ENCODE peak calls at places on chromosomes 1 and 21, in nine cellular contexts. K, E, Q, Z, Y, W, I, J and G are unnamed samples. For H3K4me1, the result is how much of the 10 kb centered on the place peaks cover.

GRCh38 chr21:44892536-44893277 is 19.2 kb upstream of the PTTG1IP start:
- DNase-seq in W (peak), Y (peak), K (peak), I (peak), J (no peak), E (peak), Q (peak), Z (peak), G (no peak)

GRCh38 chr1:47444578-47445465 is 7.0 kb downstream of the FOXD2 start:
- DNase-seq in W (peak), J (no peak), I (peak), Z (no peak), Y (peak), Q (no peak), E (peak), K (peak), G (no peak)

GRCh38 chr1:179127163-179127895 is 45.5 kb downstream of the TOR3A start:
- DNase-seq in Q (no peak), J (no peak), I (peak), Z (no peak), Y (peak), K (no peak), W (no peak), E (no peak), G (no peak)

GRCh38 chr1:173867141-173867752 is 542 bp downstream of the GAS5 start:
- DNase-seq in Y (no peak), E (peak), I (no peak), Q (no peak), J (peak), W (no peak), K (no peak), Z (no peak), G (no peak)

GRCh38 chr1:243903023-243903422 is 53.0 kb upstream of the AKT3 start:
- DNase-seq in Y (no peak), K (no peak), E (no peak), Z (no peak), J (no peak), Q (no peak), W (no peak), I (no peak), G (no peak)

GRCh38 chr1:39545531-39545930 is 31.1 kb downstream of the PABPC4 start:
- DNase-seq in K (no peak), E (no peak), J (no peak), Q (no peak), W (no peak), Z (no peak), I (no peak), Y (no peak), G (no peak)

GRCh38 chr1:160777486-160778089 is 18.4 kb upstream of the LY9 start:
- DNase-seq in J (no peak), W (peak), Y (peak), Q (no peak), E (no peak), I (peak), Z (peak), K (peak), G (peak)

GRCh38 chr21:36699026-36699545 is at the start of gene SIM2:
- DNase-seq in K (no peak), I (peak), W (no peak), E (no peak), Q (no peak), J (no peak), Z (no peak), Y (peak), G (no peak)

GRCh38 chr21:30209571-30209970 is 6.3 kb downstream of the CLDN8 start:
- DNase-seq in E (no peak), Y (peak), I (no peak), Q (no peak), W (no peak), J (no peak), Z (no peak), K (no peak), G (no peak)

GRCh38 chr1:225892307-225892706 is 3.4 kb upstream of the LEFTY1 start:
- DNase-seq in W (no peak), Y (no peak), Z (no peak), Q (no peak), E (no peak), J (no peak), I (no peak), K (no peak), G (no peak)
- H3K4me1 ChIP-seq in W (half or more), Y (under half), Z (under half), Q (under half), E (under half), J (under half), I (under half), K (under half), G (under half)

DNA sequence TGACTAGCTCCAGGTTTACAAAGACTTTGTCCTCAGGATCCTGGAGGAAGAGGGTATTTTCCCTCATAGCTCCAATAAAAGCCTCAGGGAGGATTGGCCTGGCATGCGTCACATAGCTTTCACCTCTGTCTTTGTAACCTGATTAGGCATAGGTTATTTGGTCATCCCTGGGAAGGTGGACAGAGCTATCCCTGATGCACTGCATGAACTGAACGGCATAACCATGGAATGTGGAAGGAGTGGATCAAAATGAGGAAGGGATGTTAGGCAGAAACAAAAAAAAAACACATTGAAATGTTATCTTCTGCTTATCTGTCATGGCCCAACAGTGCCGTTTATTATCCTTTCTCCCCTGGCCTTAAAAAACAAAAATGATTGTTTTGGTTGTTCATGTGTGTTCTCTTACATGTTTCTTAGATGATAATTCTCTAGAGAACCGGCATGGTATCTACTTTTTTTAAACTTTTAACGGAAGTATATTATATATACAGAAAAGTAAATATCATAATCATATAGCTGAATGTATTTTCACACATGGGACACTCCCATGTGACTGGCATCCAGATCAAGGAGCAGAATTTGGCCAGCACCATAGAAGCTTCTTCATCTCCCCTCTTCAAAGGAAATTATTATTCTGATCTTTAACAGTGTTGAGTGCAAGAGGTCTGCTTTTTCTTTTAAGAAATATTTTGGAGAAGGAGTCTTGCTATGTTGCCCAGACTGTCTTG is 85.3 kb downstream of the RPS6KC1 start:
- DNase-seq in K (peak), J (no peak), Y (peak), W (no peak), I (no peak), Z (no peak), Q (no peak), E (no peak), G (no peak)
- H3K4me1 ChIP-seq in K (under half), J (under half), Y (under half), W (under half), I (under half), Z (under half), Q (under half), E (under half), G (under half)

GRCh38 chr1:117657031-117657430 is 51.2 kb downstream of the TENT5C start:
- DNase-seq in E (no peak), K (no peak), J (no peak), Q (no peak), Y (peak), I (peak), Z (no peak), W (no peak), G (no peak)
- H3K4me1 ChIP-seq in E (under half), K (under half), J (under half), Q (under half), Y (under half), I (under half), Z (half or more), W (under half), G (under half)

GRCh38 chr1:33149453-33150190 is 32.2 kb downstream of the TRIM62 start:
- DNase-seq in Y (no peak), K (peak), W (peak), Q (no peak), I (no peak), E (no peak), Z (no peak), J (no peak), G (no peak)
- H3K4me1 ChIP-seq in Y (under half), K (under half), W (under half), Q (under half), I (under half), E (under half), Z (under half), J (under half), G (under half)

GRCh38 chr1:247209306-247209900 is 37.6 kb upstream of the ZNF124 start:
- DNase-seq in Q (no peak), J (no peak), W (no peak), Z (peak), K (no peak), Y (peak), I (peak), E (no peak), G (no peak)

GRCh38 chr1:247210386-247211117 is 38.7 kb upstream of the ZNF124 start:
- DNase-seq in Y (peak), Q (peak), K (peak), E (peak), W (peak), I (peak), Z (peak), J (peak), G (peak)

GRCh38 chr1:247212012-247212411 is 40.2 kb upstream of the ZNF124 start:
- DNase-seq in Z (no peak), J (no peak), K (peak), Y (no peak), W (no peak), I (no peak), E (no peak), Q (no peak), G (no peak)

GRCh38 chr1:247211339-247211738 is 39.5 kb upstream of the ZNF124 start:
- DNase-seq in W (no peak), Q (no peak), Y (no peak), J (no peak), K (no peak), I (no peak), Z (no peak), E (no peak), G (no peak)

DNA sequence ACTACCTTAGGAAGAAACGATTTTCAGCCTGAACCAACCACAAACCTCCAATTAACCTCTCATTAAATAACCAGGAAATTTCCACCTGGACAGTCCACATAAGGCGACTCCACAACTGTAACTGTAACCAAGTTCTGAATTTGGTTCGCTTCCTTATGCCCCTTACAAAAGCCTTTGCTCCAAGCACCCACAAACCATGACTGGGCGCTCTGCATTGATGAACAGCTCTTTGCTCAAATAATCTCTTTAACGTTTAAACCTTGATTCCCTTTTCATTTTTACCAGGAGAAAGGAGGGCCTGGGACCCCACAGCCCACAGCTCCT is 38.2 kb upstream of the ZNF124 start:
- DNase-seq in K (no peak), E (no peak), W (no peak), Z (no peak), J (no peak), Q (no peak), I (no peak), Y (no peak), G (no peak)
- H3K4me1 ChIP-seq in K (under half), E (under half), W (under half), Z (under half), J (under half), Q (under half), I (under half), Y (under half), G (under half)